ENCODE peak calls at places on chromosome 12, in six cellular contexts. V is Right ventricle myocardium superior, N is KBM-7, U is ovary, X is GM04503, S is lung. A is an unnamed sample.

GRCh38 chr12:104758771-104759170 is 199.3 kb downstream of the SLC41A2 start:
- DNase-seq in V (no peak), S (no peak), N (no peak), X (no peak), U (no peak), A (no peak)

GRCh38 chr12:118446247-118446646 is 69.9 kb downstream of the SUDS3 start:
- DNase-seq in U (no peak), V (no peak), X (no peak), N (no peak), S (no peak), A (no peak)

GRCh38 chr12:80861636-80862378 is 75.9 kb downstream of the LIN7A start:
- DNase-seq in X (no peak), S (no peak), V (no peak), N (no peak), U (no peak), A (peak)

GRCh38 chr12:117854339-117855012 is 114.3 kb downstream of the KSR2 start:
- DNase-seq in V (no peak), N (peak), U (no peak), S (peak), X (no peak), A (no peak)

GRCh38 chr12:48061943-48062719 is 43.7 kb downstream of the SENP1 start:
- DNase-seq in S (no peak), N (no peak), X (no peak), V (no peak), U (no peak), A (no peak)

GRCh38 chr12:111846016-111846415 is 4.0 kb downstream of the MAPKAPK5 start:
- DNase-seq in U (no peak), X (no peak), N (no peak), S (no peak), V (no peak), A (no peak)

GRCh38 chr12:120093592-120094355 is 22.8 kb downstream of the RAB35 start:
- DNase-seq in S (no peak), N (no peak), V (peak), U (no peak), X (no peak), A (no peak)

GRCh38 chr12:27969011-27969900 is 3.3 kb downstream of the PTHLH start:
- DNase-seq in N (peak), V (no peak), X (no peak), S (no peak), U (no peak), A (no peak)

GRCh38 chr12:76688627-76689026 is 75.3 kb upstream of the ZDHHC17 start:
- DNase-seq in U (no peak), S (no peak), V (no peak), X (no peak), N (no peak), A (no peak)

GRCh38 chr12:106304797-106305196 is 2.3 kb downstream of the TCP11L2 start:
- DNase-seq in U (no peak), V (no peak), X (no peak), N (no peak), S (no peak), A (no peak)

GRCh38 chr12:15256760-15257159 is 35.5 kb upstream of the RERG start:
- DNase-seq in U (no peak), S (no peak), N (no peak), V (no peak), X (no peak), A (peak)

GRCh38 chr12:27333311-27334009 is 824 bp downstream of the BMAL2 start:
- DNase-seq in U (no peak), V (peak), S (no peak), X (no peak), N (peak), A (no peak)

GRCh38 chr12:28035483-28035882 is 63.0 kb upstream of the PTHLH start:
- DNase-seq in V (no peak), U (no peak), X (no peak), N (no peak), S (no peak), A (peak)

GRCh38 chr12:54830199-54830598 is 24.1 kb upstream of the MUCL1 start:
- DNase-seq in N (no peak), S (no peak), V (no peak), X (no peak), U (no peak), A (no peak)

GRCh38 chr12:11981174-11981733 is 89.5 kb upstream of the BCL2L14 start:
- DNase-seq in X (no peak), S (no peak), N (peak), U (no peak), V (no peak), A (peak)

GRCh38 chr12:103645202-103645601 is 58.1 kb downstream of the STAB2 start:
- DNase-seq in S (no peak), N (no peak), U (no peak), V (no peak), X (no peak), A (peak)

GRCh38 chr12:106138279-106138645 is 492 bp downstream of the NUAK1 start:
- DNase-seq in U (peak), N (no peak), S (no peak), X (no peak), V (no peak), A (no peak)

GRCh38 chr12:2267624-2268477 is 215.1 kb downstream of the CACNA1C start:
- DNase-seq in V (no peak), U (no peak), X (no peak), S (no peak), N (no peak), A (no peak)

GRCh38 chr12:102501773-102502172 is 21.4 kb upstream of the IGF1 start:
- DNase-seq in N (no peak), S (no peak), X (no peak), U (no peak), V (no peak), A (no peak)

GRCh38 chr12:114770323-114770722 is 86.3 kb upstream of the TBX3 start:
- DNase-seq in X (no peak), V (no peak), N (no peak), U (no peak), S (no peak), A (no peak)

GRCh38 chr12:22100952-22101748 is 55.1 kb downstream of the CMAS start:
- DNase-seq in U (no peak), S (no peak), V (no peak), X (no peak), N (peak), A (peak)

GRCh38 chr12:19084547-19084946 is 45.0 kb upstream of the PLEKHA5 start:
- DNase-seq in S (no peak), U (no peak), X (no peak), V (no peak), N (no peak), A (no peak)

GRCh38 chr12:114399664-114400211 is 6.2 kb downstream of the TBX5 start:
- DNase-seq in V (no peak), N (no peak), U (no peak), S (no peak), X (no peak), A (no peak)

GRCh38 chr12:117570608-117571007 is 209.2 kb upstream of the NOS1 start:
- DNase-seq in U (no peak), N (no peak), V (no peak), X (no peak), S (no peak), A (no peak)

GRCh38 chr12:102958830-102959176 is 1.3 kb downstream of the ASCL1 start:
- DNase-seq in X (no peak), V (no peak), S (no peak), U (no peak), N (no peak), A (no peak)

A was measured in stromal cell of bone marrow.